ENCODE peak calls at places on chromosomes 5 and 9, in six cellular contexts. One of them, this sample, is unnamed.

GRCh38 chr5:32044904-32045303 is 129.2 kb downstream of the GOLPH3 start:
- DNase-seq in WTC11: no peak
- DNase-seq in HCT116: no peak
- DNase-seq in A549: peak
- DNase-seq in H1: no peak
- DNase-seq in HepG2: no peak
- DNase-seq in this sample: no peak

GRCh38 chr5:110072646-110073045 is 382.9 kb downstream of the MAN2A1 start:
- DNase-seq in WTC11: no peak
- DNase-seq in HCT116: no peak
- DNase-seq in A549: no peak
- DNase-seq in H1: no peak
- DNase-seq in HepG2: no peak
- DNase-seq in this sample: no peak

GRCh38 chr5:79032031-79032711 is 37.3 kb downstream of the DMGDH start:
- DNase-seq in WTC11: no peak
- DNase-seq in HCT116: no peak
- DNase-seq in A549: no peak
- DNase-seq in H1: no peak
- DNase-seq in HepG2: no peak
- DNase-seq in this sample: no peak

GRCh38 chr5:74639538-74640449 is 734 bp downstream of the ENC1 start:
- DNase-seq in WTC11: peak
- DNase-seq in HCT116: no peak
- DNase-seq in A549: no peak
- DNase-seq in H1: peak
- DNase-seq in HepG2: no peak
- DNase-seq in this sample: peak

GRCh38 chr5:16810503-16810854 is 125.6 kb downstream of the MYO10 start:
- DNase-seq in WTC11: no peak
- DNase-seq in HCT116: no peak
- DNase-seq in A549: no peak
- DNase-seq in H1: no peak
- DNase-seq in HepG2: no peak
- DNase-seq in this sample: no peak

GRCh38 chr5:94407023-94407422 is 211.4 kb downstream of the KIAA0825 start:
- DNase-seq in WTC11: no peak
- DNase-seq in HCT116: no peak
- DNase-seq in A549: no peak
- DNase-seq in H1: no peak
- DNase-seq in HepG2: no peak
- DNase-seq in this sample: no peak

GRCh38 chr5:96297290-96297689 is 135.8 kb downstream of the PCSK1 start:
- DNase-seq in WTC11: no peak
- DNase-seq in HCT116: no peak
- DNase-seq in A549: no peak
- DNase-seq in H1: no peak
- DNase-seq in HepG2: peak
- DNase-seq in this sample: peak

GRCh38 chr9:111957856-111958631 is 61.4 kb downstream of the UGCG start:
- DNase-seq in WTC11: no peak
- DNase-seq in HCT116: no peak
- DNase-seq in A549: no peak
- DNase-seq in H1: no peak
- DNase-seq in HepG2: no peak
- DNase-seq in this sample: peak

GRCh38 chr9:135330685-135331590 is 148.6 kb upstream of the PPP1R26 start:
- DNase-seq in WTC11: peak
- DNase-seq in HCT116: no peak
- DNase-seq in A549: no peak
- DNase-seq in H1: peak
- DNase-seq in HepG2: no peak
- DNase-seq in this sample: no peak

GRCh38 chr5:158313739-158314464 is 455.0 kb upstream of the CLINT1 start:
- DNase-seq in WTC11: peak
- DNase-seq in HCT116: no peak
- DNase-seq in A549: no peak
- DNase-seq in H1: no peak
- DNase-seq in HepG2: no peak
- DNase-seq in this sample: no peak

GRCh38 chr9:21686738-21687137 is 115.7 kb upstream of the MTAP start:
- DNase-seq in WTC11: no peak
- DNase-seq in HCT116: no peak
- DNase-seq in A549: no peak
- DNase-seq in H1: no peak
- DNase-seq in HepG2: no peak
- DNase-seq in this sample: no peak

GRCh38 chr5:167489202-167489601 is 802.2 kb upstream of the WWC1 start:
- DNase-seq in WTC11: no peak
- DNase-seq in HCT116: no peak
- DNase-seq in A549: no peak
- DNase-seq in H1: no peak
- DNase-seq in HepG2: no peak
- DNase-seq in this sample: peak

GRCh38 chr5:154276932-154277331 is 86.4 kb downstream of the GALNT10 start:
- DNase-seq in WTC11: no peak
- DNase-seq in HCT116: no peak
- DNase-seq in A549: no peak
- DNase-seq in H1: no peak
- DNase-seq in HepG2: no peak
- DNase-seq in this sample: no peak

GRCh38 chr9:98142182-98142924 is 23.3 kb upstream of the TRIM14 start:
- DNase-seq in WTC11: no peak
- DNase-seq in HCT116: no peak
- DNase-seq in A549: no peak
- DNase-seq in H1: no peak
- DNase-seq in HepG2: peak
- DNase-seq in this sample: no peak

GRCh38 chr9:136058801-136059302 is 36.2 kb downstream of the NACC2 start:
- DNase-seq in WTC11: peak
- DNase-seq in HCT116: no peak
- DNase-seq in A549: no peak
- DNase-seq in H1: no peak
- DNase-seq in HepG2: no peak
- DNase-seq in this sample: no peak

GRCh38 chr9:14316574-14317304 is 2.8 kb upstream of the NFIB start:
- DNase-seq in WTC11: peak
- DNase-seq in HCT116: no peak
- DNase-seq in A549: no peak
- DNase-seq in H1: no peak
- DNase-seq in HepG2: no peak
- DNase-seq in this sample: no peak

GRCh38 chr5:140358738-140359310 is 1.2 kb upstream of the SLC4A9 start:
- DNase-seq in WTC11: peak
- DNase-seq in HCT116: no peak
- DNase-seq in A549: peak
- DNase-seq in H1: no peak
- DNase-seq in HepG2: peak
- DNase-seq in this sample: no peak

GRCh38 chr5:127040779-127041520 is 10.6 kb upstream of the MARCHF3 start:
- DNase-seq in WTC11: no peak
- DNase-seq in HCT116: no peak
- DNase-seq in A549: no peak
- DNase-seq in H1: no peak
- DNase-seq in HepG2: no peak
- DNase-seq in this sample: no peak

GRCh38 chr5:168328804-168329203 is 37.4 kb downstream of the WWC1 start:
- DNase-seq in WTC11: peak
- DNase-seq in HCT116: no peak
- DNase-seq in A549: peak
- DNase-seq in H1: peak
- DNase-seq in HepG2: peak
- DNase-seq in this sample: peak

GRCh38 chr5:112923988-112924387 is 2.0 kb upstream of the REEP5 start:
- DNase-seq in WTC11: no peak
- DNase-seq in HCT116: no peak
- DNase-seq in A549: no peak
- DNase-seq in H1: no peak
- DNase-seq in HepG2: no peak
- DNase-seq in this sample: peak

GRCh38 chr5:126004636-126005035 is 418.6 kb upstream of the GRAMD2B start:
- DNase-seq in WTC11: no peak
- DNase-seq in HCT116: no peak
- DNase-seq in A549: no peak
- DNase-seq in H1: no peak
- DNase-seq in HepG2: no peak
- DNase-seq in this sample: no peak

GRCh38 chr5:127206320-127207113 is 84.1 kb upstream of the MEGF10 start:
- DNase-seq in WTC11: no peak
- DNase-seq in HCT116: peak
- DNase-seq in A549: peak
- DNase-seq in H1: no peak
- DNase-seq in HepG2: peak
- DNase-seq in this sample: peak

GRCh38 chr5:195401-196160 is 4.3 kb downstream of the LRRC14B start:
- DNase-seq in WTC11: no peak
- DNase-seq in HCT116: no peak
- DNase-seq in A549: no peak
- DNase-seq in H1: no peak
- DNase-seq in HepG2: no peak
- DNase-seq in this sample: no peak

GRCh38 chr9:26748449-26749058 is 144.0 kb downstream of the CAAP1 start:
- DNase-seq in WTC11: no peak
- DNase-seq in HCT116: no peak
- DNase-seq in A549: no peak
- DNase-seq in H1: no peak
- DNase-seq in HepG2: peak
- DNase-seq in this sample: no peak

GRCh38 chr5:168898261-168898911 is 319.2 kb upstream of the PANK3 start:
- DNase-seq in WTC11: no peak
- DNase-seq in HCT116: no peak
- DNase-seq in A549: no peak
- DNase-seq in H1: no peak
- DNase-seq in HepG2: no peak
- DNase-seq in this sample: no peak

GRCh38 chr9:113822315-113822714 is 53.8 kb upstream of the ZNF618 start:
- DNase-seq in WTC11: no peak
- DNase-seq in HCT116: no peak
- DNase-seq in A549: no peak
- DNase-seq in H1: no peak
- DNase-seq in HepG2: no peak
- DNase-seq in this sample: no peak

GRCh38 chr9:113818391-113818790 is 57.7 kb upstream of the ZNF618 start:
- DNase-seq in WTC11: no peak
- DNase-seq in HCT116: no peak
- DNase-seq in A549: no peak
- DNase-seq in H1: no peak
- DNase-seq in HepG2: no peak
- DNase-seq in this sample: no peak

GRCh38 chr9:113828211-113828610 is 47.9 kb upstream of the ZNF618 start:
- DNase-seq in WTC11: no peak
- DNase-seq in HCT116: no peak
- DNase-seq in A549: no peak
- DNase-seq in H1: no peak
- DNase-seq in HepG2: no peak
- DNase-seq in this sample: no peak

GRCh38 chr9:113823421-113823820 is 52.7 kb upstream of the ZNF618 start:
- DNase-seq in WTC11: no peak
- DNase-seq in HCT116: no peak
- DNase-seq in A549: no peak
- DNase-seq in H1: no peak
- DNase-seq in HepG2: no peak
- DNase-seq in this sample: no peak
- TF ChIP-seq MAX in WTC11: no peak
- TF ChIP-seq MAX in HCT116: no peak
- TF ChIP-seq MAX in A549: no peak
- TF ChIP-seq MAX in H1: no peak
- TF ChIP-seq MAX in HepG2: no peak
- TF ChIP-seq MAX in this sample: no peak

GRCh38 chr5:137395011-137395755 is 103.9 kb downstream of the SPOCK1 start:
- DNase-seq in WTC11: no peak
- DNase-seq in HCT116: no peak
- DNase-seq in A549: no peak
- DNase-seq in H1: no peak
- DNase-seq in HepG2: no peak
- DNase-seq in this sample: no peak
- TF ChIP-seq MAX in WTC11: no peak
- TF ChIP-seq MAX in HCT116: no peak
- TF ChIP-seq MAX in A549: no peak
- TF ChIP-seq MAX in H1: no peak
- TF ChIP-seq MAX in HepG2: no peak
- TF ChIP-seq MAX in this sample: no peak

GRCh38 chr5:62457071-62457470 is 44.5 kb downstream of the IPO11 start:
- DNase-seq in WTC11: no peak
- DNase-seq in HCT116: no peak
- DNase-seq in A549: no peak
- DNase-seq in H1: no peak
- DNase-seq in HepG2: no peak
- DNase-seq in this sample: no peak

GRCh38 chr5:62466228-62466627 is 53.7 kb downstream of the IPO11 start:
- DNase-seq in WTC11: no peak
- DNase-seq in HCT116: no peak
- DNase-seq in A549: no peak
- DNase-seq in H1: no peak
- DNase-seq in HepG2: no peak
- DNase-seq in this sample: no peak

GRCh38 chr5:62461561-62461960 is 49.0 kb downstream of the IPO11 start:
- DNase-seq in WTC11: no peak
- DNase-seq in HCT116: no peak
- DNase-seq in A549: no peak
- DNase-seq in H1: no peak
- DNase-seq in HepG2: no peak
- DNase-seq in this sample: no peak

GRCh38 chr5:62460578-62460983 is 48.0 kb downstream of the IPO11 start:
- DNase-seq in WTC11: no peak
- DNase-seq in HCT116: no peak
- DNase-seq in A549: peak
- DNase-seq in H1: no peak
- DNase-seq in HepG2: peak
- DNase-seq in this sample: peak
- TF ChIP-seq MAX in WTC11: no peak
- TF ChIP-seq MAX in HCT116: no peak
- TF ChIP-seq MAX in A549: no peak
- TF ChIP-seq MAX in H1: no peak
- TF ChIP-seq MAX in HepG2: no peak
- TF ChIP-seq MAX in this sample: no peak

DNA sequence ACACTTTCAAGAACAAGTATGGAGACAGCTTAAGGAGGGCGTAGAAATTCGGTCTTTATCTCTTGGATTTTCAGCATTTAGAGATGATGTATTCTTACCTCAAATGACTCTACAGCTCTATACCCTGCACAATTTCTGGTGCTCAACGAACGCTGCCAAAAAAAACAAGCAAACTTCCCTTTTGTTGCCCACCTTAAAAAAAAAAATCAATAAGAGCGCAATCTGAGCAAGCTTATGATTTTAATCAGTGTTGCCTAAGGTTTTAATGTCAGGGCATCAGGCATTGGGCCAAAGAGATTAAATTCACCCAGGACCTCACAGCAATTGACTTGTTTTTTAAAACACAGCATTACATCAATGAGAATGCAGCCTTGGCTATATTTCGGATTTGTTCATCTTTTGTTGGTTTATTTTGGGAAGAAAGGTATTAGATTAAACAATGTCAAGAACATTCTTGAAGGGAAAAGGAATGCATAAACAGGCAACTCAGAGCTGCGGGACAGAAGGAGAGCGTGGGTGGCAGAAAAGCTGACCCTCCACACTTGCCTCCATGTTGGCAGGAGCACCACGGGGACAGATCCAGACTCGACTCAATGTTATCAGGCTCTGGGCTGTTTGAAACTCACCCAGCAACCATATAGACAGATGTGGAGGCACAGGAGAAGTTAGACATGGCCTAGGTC is 127.5 kb upstream of the DAPK1 start:
- DNase-seq in WTC11: no peak
- DNase-seq in HCT116: no peak
- DNase-seq in A549: no peak
- DNase-seq in H1: no peak
- DNase-seq in HepG2: no peak
- DNase-seq in this sample: no peak
- TF ChIP-seq MAX in WTC11: no peak
- TF ChIP-seq MAX in HCT116: no peak
- TF ChIP-seq MAX in A549: no peak
- TF ChIP-seq MAX in H1: no peak
- TF ChIP-seq MAX in HepG2: no peak
- TF ChIP-seq MAX in this sample: no peak

This sample was measured in NB4.